ENCODE peak calls at places on chromosomes 2 and 18, in seven cellular contexts. S is lung; D is CD4-positive, alpha-beta T cell; N is heart left ventricle; V is IMR-90; O is HL-60; G is heart right ventricle. P is an unnamed sample.

GRCh38 chr18:79677221-79677620 is 2.4 kb upstream of the CTDP1 start:
- DNase-seq in D (no peak), N (no peak), S (no peak), O (no peak), V (no peak), G (no peak), P (no peak)

GRCh38 chr2:156466739-156467405 is 30.7 kb downstream of the GPD2 start:
- DNase-seq in D (no peak), O (no peak), N (no peak), G (peak; percentile 79), S (peak; percentile 34), V (peak; percentile 50), P (no peak)

GRCh38 chr2:23926289-23926749 is 604 bp downstream of the ATAD2B start:
- DNase-seq in G (no peak), S (no peak), O (no peak), D (peak; percentile 11), V (no peak), N (peak; percentile 79), P (peak; percentile 35)

GRCh38 chr2:173109253-173110188 is 33.9 kb downstream of the MAP3K20 start:
- DNase-seq in V (peak; percentile 89), D (no peak), G (no peak), S (no peak), O (no peak), N (no peak), P (no peak)

GRCh38 chr18:74778191-74778847 is 180.6 kb downstream of the ZNF407 start:
- DNase-seq in G (no peak), V (peak; percentile 13), S (no peak), N (no peak), D (no peak), O (no peak), P (no peak)

GRCh38 chr2:240344904-240345303 is 90.6 kb upstream of the GPC1 start:
- DNase-seq in N (no peak), G (no peak), O (no peak), V (no peak), S (no peak), D (no peak), P (no peak)

GRCh38 chr2:173969886-173970285 is 4.7 kb upstream of the SP3 start:
- DNase-seq in D (no peak), N (no peak), S (no peak), V (peak; percentile 82), O (no peak), G (no peak), P (no peak)

GRCh38 chr2:216575465-216575864 is 57.8 kb upstream of the IGFBP2 start:
- DNase-seq in O (no peak), V (no peak), G (no peak), S (no peak), D (no peak), N (no peak), P (no peak)

GRCh38 chr2:33220533-33220932 is 255.9 kb upstream of the RASGRP3 start:
- DNase-seq in V (no peak), S (no peak), G (no peak), O (no peak), N (no peak), D (no peak), P (no peak)

GRCh38 chr2:227374158-227374557 is 4.9 kb downstream of the TM4SF20 start:
- DNase-seq in N (no peak), S (no peak), O (no peak), D (no peak), G (no peak), V (peak; percentile 57), P (no peak)

GRCh38 chr2:147135401-147135800 is 709.4 kb upstream of the ACVR2A start:
- DNase-seq in G (no peak), O (no peak), V (no peak), D (no peak), S (no peak), N (no peak), P (no peak)

GRCh38 chr2:174333502-174334277 is 1.1 kb upstream of the SP9 start:
- DNase-seq in S (no peak), N (no peak), V (no peak), O (no peak), G (no peak), D (no peak), P (no peak)

GRCh38 chr2:86703704-86704370 is 16.3 kb upstream of the RMND5A start:
- DNase-seq in V (no peak), D (no peak), N (no peak), O (no peak), G (peak; percentile 57), S (no peak), P (peak; percentile 43)

GRCh38 chr2:197011777-197012641 is 85.5 kb upstream of the PGAP1 start:
- DNase-seq in G (peak; percentile 32), D (peak; percentile 20), S (no peak), V (peak; percentile 53), O (peak; percentile 24), N (no peak), P (peak; percentile 38)

GRCh38 chr2:226114436-226114835 is 685.2 kb downstream of the IRS1 start:
- DNase-seq in D (no peak), V (no peak), G (no peak), N (no peak), S (no peak), O (no peak), P (no peak)

GRCh38 chr2:190407662-190408537 is at the start of gene MFSD6:
- DNase-seq in D (peak; percentile 56), O (no peak), N (peak; percentile 78), G (peak; percentile 38), S (peak; percentile 54), V (no peak), P (peak; percentile 39)

GRCh38 chr2:3705808-3706207 is 2.4 kb downstream of the DCDC2C start:
- DNase-seq in S (no peak), N (no peak), O (no peak), V (peak; percentile 24), G (no peak), D (no peak), P (no peak)

GRCh38 chr2:231617059-231617926 is 24.6 kb downstream of the TEX44 start:
- DNase-seq in D (no peak), G (no peak), O (no peak), V (peak; percentile 31), S (no peak), N (no peak), P (no peak)

GRCh38 chr2:123434681-123435080 is 590.4 kb upstream of the CNTNAP5 start:
- DNase-seq in S (no peak), O (no peak), G (no peak), N (no peak), V (no peak), D (no peak), P (no peak)

GRCh38 chr18:71136487-71136886 is 847.6 kb downstream of the SOCS6 start:
- DNase-seq in D (no peak), V (no peak), G (no peak), N (no peak), S (no peak), O (no peak), P (no peak)

GRCh38 chr18:73975266-73975665 is 172.4 kb downstream of the FBXO15 start:
- DNase-seq in V (peak; percentile 31), G (no peak), S (no peak), D (no peak), O (no peak), N (no peak), P (no peak)

GRCh38 chr2:30446602-30447148 is 371 bp upstream of the LCLAT1 start:
- DNase-seq in N (no peak), S (no peak), D (no peak), O (no peak), G (no peak), V (no peak), P (peak; percentile 4)

GRCh38 chr2:42904576-42904876 is 112.1 kb upstream of the HAAO start:
- DNase-seq in N (no peak), G (no peak), D (no peak), O (no peak), S (no peak), V (no peak), P (no peak)

GRCh38 chr2:42903821-42904575 is 111.6 kb upstream of the HAAO start:
- DNase-seq in G (no peak), O (no peak), N (no peak), V (no peak), S (no peak), D (no peak), P (no peak)

GRCh38 chr2:42902939-42903709 is 110.7 kb upstream of the HAAO start:
- DNase-seq in V (no peak), O (no peak), D (no peak), S (no peak), N (no peak), G (no peak), P (no peak)

GRCh38 chr2:42900226-42900744 is 107.9 kb upstream of the HAAO start:
- DNase-seq in O (no peak), N (no peak), V (no peak), S (no peak), G (no peak), D (no peak), P (no peak)

DNA sequence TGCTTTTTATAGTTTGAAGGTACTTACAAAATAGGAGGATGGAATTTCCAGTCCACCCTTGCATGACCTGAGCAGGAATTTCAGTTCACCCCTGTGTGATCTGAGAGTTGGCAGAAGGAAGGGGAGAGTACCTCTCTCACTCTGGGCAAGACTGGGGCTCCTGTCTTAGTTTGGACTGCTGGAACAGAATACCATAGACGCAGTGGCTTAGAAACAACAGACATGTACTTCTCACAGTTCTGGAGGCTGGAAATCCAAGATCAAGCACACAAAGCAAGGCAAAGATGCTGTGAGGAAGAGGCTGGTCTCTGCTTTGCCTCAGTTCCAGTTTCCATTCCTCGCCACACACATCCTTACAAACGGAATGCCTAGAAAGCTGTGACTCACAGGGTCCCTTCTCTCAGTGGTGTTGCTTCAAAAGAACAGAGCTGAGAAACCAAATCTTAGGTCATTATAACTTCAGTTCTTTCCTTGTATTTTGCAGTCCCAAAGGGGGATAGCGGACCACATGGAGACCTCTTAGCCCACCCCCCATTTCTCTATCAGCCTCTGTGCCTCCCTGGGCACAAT is 108.8 kb upstream of the HAAO start:
- DNase-seq in S (no peak), G (no peak), V (peak; percentile 75), O (no peak), D (no peak), N (no peak), P (no peak)
- H3K27ac ChIP-seq in S (no peak overlapping the region), G (no peak overlapping the region), V (no peak overlapping the region), O (no peak overlapping the region), D (no peak overlapping the region), N (no peak overlapping the region), P (no peak overlapping the region)

GRCh38 chr18:62239475-62239874 is 52.4 kb downstream of the RELCH start:
- DNase-seq in G (no peak), D (no peak), V (no peak), N (no peak), O (no peak), S (no peak), P (no peak)
- TF ChIP-seq CTCF in G (no peak), D (no peak), V (no peak), N (no peak), O (no peak), S (no peak), P (no peak)

DNA sequence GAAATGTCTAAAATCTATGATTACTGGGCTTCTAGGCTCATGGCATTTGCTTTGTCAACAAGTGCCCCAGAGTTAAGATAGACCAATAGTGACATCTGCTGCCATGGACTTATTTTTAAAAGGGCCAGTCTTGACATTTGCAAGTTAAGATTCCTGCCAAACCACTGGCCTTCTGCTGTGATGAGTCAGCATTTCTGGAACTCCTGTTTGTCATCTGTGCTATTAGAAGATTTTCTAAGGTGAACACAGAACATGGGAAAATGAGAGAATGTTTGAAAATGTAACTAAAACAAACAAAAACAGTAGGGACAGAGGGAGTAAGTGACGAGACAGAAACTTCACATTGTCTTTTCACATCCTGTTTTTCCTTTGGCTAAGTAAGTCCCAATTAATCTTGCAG is 93.7 kb upstream of the WDR75 start:
- DNase-seq in N (no peak), G (peak; percentile 33), D (peak; percentile 2), O (no peak), S (no peak), V (peak; percentile 96), P (peak; percentile 68)
- H3K27ac ChIP-seq in N (peak overlapping the region; percentile 77), G (peak overlapping the region; percentile 60), D (no peak overlapping the region), O (no peak overlapping the region), S (peak overlapping the region; percentile 33), V (peak overlapping the region; percentile 89), P (no peak overlapping the region)

GRCh38 chr18:3970929-3971328 is 484.2 kb downstream of the DLGAP1 start:
- DNase-seq in N (no peak), G (peak; percentile 15), S (no peak), O (no peak), V (no peak), D (no peak), P (no peak)
- TF ChIP-seq CTCF in N (peak; percentile 32), G (peak; percentile 50), S (no peak), O (no peak), V (no peak), D (no peak), P (no peak)